ENCODE peak calls at places on chromosomes 3 and 15, in five cellular contexts. One of them, this sample, is unnamed.

GRCh38 chr3:69784854-69785523 is 45.7 kb downstream of the MITF start:
- DNase-seq in fibroblast of lung: peak
- DNase-seq in IMR-90: peak
- DNase-seq in upper lobe of right lung: peak
- DNase-seq in cardiac muscle cell: peak
- DNase-seq in this sample: no peak

GRCh38 chr3:159322322-159322939 is 520.6 kb downstream of the MFSD1 start:
- DNase-seq in fibroblast of lung: peak
- DNase-seq in IMR-90: peak
- DNase-seq in upper lobe of right lung: peak
- DNase-seq in cardiac muscle cell: peak
- DNase-seq in this sample: peak

GRCh38 chr15:101070502-101071273 is 151.5 kb downstream of the LRRK1 start:
- DNase-seq in fibroblast of lung: peak
- DNase-seq in IMR-90: peak
- DNase-seq in upper lobe of right lung: no peak
- DNase-seq in cardiac muscle cell: no peak
- DNase-seq in this sample: no peak

GRCh38 chr3:30324587-30324986 is 281.8 kb upstream of the TGFBR2 start:
- DNase-seq in fibroblast of lung: no peak
- DNase-seq in IMR-90: no peak
- DNase-seq in upper lobe of right lung: no peak
- DNase-seq in cardiac muscle cell: no peak
- DNase-seq in this sample: no peak

GRCh38 chr3:20083953-20084352 is 43.7 kb downstream of the KAT2B start:
- DNase-seq in fibroblast of lung: no peak
- DNase-seq in IMR-90: no peak
- DNase-seq in upper lobe of right lung: no peak
- DNase-seq in cardiac muscle cell: no peak
- DNase-seq in this sample: no peak

GRCh38 chr15:32993285-32993684 is 201.2 kb downstream of the FMN1 start:
- DNase-seq in fibroblast of lung: peak
- DNase-seq in IMR-90: no peak
- DNase-seq in upper lobe of right lung: no peak
- DNase-seq in cardiac muscle cell: peak
- DNase-seq in this sample: no peak

GRCh38 chr3:124119056-124119721 is 127.3 kb upstream of the ROPN1 start:
- DNase-seq in fibroblast of lung: peak
- DNase-seq in IMR-90: peak
- DNase-seq in upper lobe of right lung: no peak
- DNase-seq in cardiac muscle cell: no peak
- DNase-seq in this sample: no peak

GRCh38 chr15:64163662-64164362 is 990 bp upstream of the PPIB start:
- DNase-seq in fibroblast of lung: no peak
- DNase-seq in IMR-90: no peak
- DNase-seq in upper lobe of right lung: no peak
- DNase-seq in cardiac muscle cell: no peak
- DNase-seq in this sample: no peak

GRCh38 chr3:22685598-22685997 is 517.5 kb upstream of the UBE2E2 start:
- DNase-seq in fibroblast of lung: peak
- DNase-seq in IMR-90: no peak
- DNase-seq in upper lobe of right lung: no peak
- DNase-seq in cardiac muscle cell: no peak
- DNase-seq in this sample: no peak

GRCh38 chr15:62988701-62989100 is 53.8 kb upstream of the TPM1 start:
- DNase-seq in fibroblast of lung: no peak
- DNase-seq in IMR-90: no peak
- DNase-seq in upper lobe of right lung: no peak
- DNase-seq in cardiac muscle cell: no peak
- DNase-seq in this sample: no peak

GRCh38 chr15:86624261-86625036 is 544.8 kb downstream of the AGBL1 start:
- DNase-seq in fibroblast of lung: peak
- DNase-seq in IMR-90: peak
- DNase-seq in upper lobe of right lung: no peak
- DNase-seq in cardiac muscle cell: peak
- DNase-seq in this sample: no peak

GRCh38 chr3:100454684-100455083 is 37.7 kb upstream of the TMEM45A start:
- DNase-seq in fibroblast of lung: no peak
- DNase-seq in IMR-90: no peak
- DNase-seq in upper lobe of right lung: no peak
- DNase-seq in cardiac muscle cell: peak
- DNase-seq in this sample: no peak

GRCh38 chr3:177447938-177448337 is 250.7 kb upstream of the TBL1XR1 start:
- DNase-seq in fibroblast of lung: no peak
- DNase-seq in IMR-90: no peak
- DNase-seq in upper lobe of right lung: peak
- DNase-seq in cardiac muscle cell: no peak
- DNase-seq in this sample: no peak

GRCh38 chr3:175224051-175224450 is 364.9 kb downstream of the NAALADL2 start:
- DNase-seq in fibroblast of lung: no peak
- DNase-seq in IMR-90: no peak
- DNase-seq in upper lobe of right lung: no peak
- DNase-seq in cardiac muscle cell: no peak
- DNase-seq in this sample: no peak

GRCh38 chr3:188594137-188594536 is 440.2 kb downstream of the LPP start:
- DNase-seq in fibroblast of lung: peak
- DNase-seq in IMR-90: peak
- DNase-seq in upper lobe of right lung: no peak
- DNase-seq in cardiac muscle cell: no peak
- DNase-seq in this sample: no peak

GRCh38 chr3:81005992-81006391 is 755.5 kb downstream of the GBE1 start:
- DNase-seq in fibroblast of lung: no peak
- DNase-seq in IMR-90: no peak
- DNase-seq in upper lobe of right lung: no peak
- DNase-seq in cardiac muscle cell: peak
- DNase-seq in this sample: no peak

GRCh38 chr15:57943766-57944165 is 121.7 kb downstream of the ALDH1A2 start:
- DNase-seq in fibroblast of lung: no peak
- DNase-seq in IMR-90: no peak
- DNase-seq in upper lobe of right lung: no peak
- DNase-seq in cardiac muscle cell: no peak
- DNase-seq in this sample: no peak

GRCh38 chr3:100297784-100298183 is 36.8 kb upstream of the NIT2 start:
- DNase-seq in fibroblast of lung: no peak
- DNase-seq in IMR-90: peak
- DNase-seq in upper lobe of right lung: no peak
- DNase-seq in cardiac muscle cell: no peak
- DNase-seq in this sample: no peak

GRCh38 chr3:177196473-177197040 is 725 bp downstream of the TBL1XR1 start:
- DNase-seq in fibroblast of lung: peak
- DNase-seq in IMR-90: peak
- DNase-seq in upper lobe of right lung: peak
- DNase-seq in cardiac muscle cell: peak
- DNase-seq in this sample: peak

GRCh38 chr3:40593351-40593750 is 68.6 kb downstream of the ZNF621 start:
- DNase-seq in fibroblast of lung: no peak
- DNase-seq in IMR-90: no peak
- DNase-seq in upper lobe of right lung: no peak
- DNase-seq in cardiac muscle cell: no peak
- DNase-seq in this sample: no peak

GRCh38 chr15:80559320-80559693 is 135.8 kb upstream of the ABHD17C start:
- DNase-seq in fibroblast of lung: no peak
- DNase-seq in IMR-90: no peak
- DNase-seq in upper lobe of right lung: peak
- DNase-seq in cardiac muscle cell: peak
- DNase-seq in this sample: no peak

GRCh38 chr15:80557441-80558234 is 137.5 kb upstream of the ABHD17C start:
- DNase-seq in fibroblast of lung: no peak
- DNase-seq in IMR-90: no peak
- DNase-seq in upper lobe of right lung: no peak
- DNase-seq in cardiac muscle cell: no peak
- DNase-seq in this sample: no peak

GRCh38 chr15:80560601-80561025 is 134.5 kb upstream of the ABHD17C start:
- DNase-seq in fibroblast of lung: no peak
- DNase-seq in IMR-90: no peak
- DNase-seq in upper lobe of right lung: peak
- DNase-seq in cardiac muscle cell: no peak
- DNase-seq in this sample: no peak

GRCh38 chr15:80559761-80560160 is 135.3 kb upstream of the ABHD17C start:
- DNase-seq in fibroblast of lung: no peak
- DNase-seq in IMR-90: no peak
- DNase-seq in upper lobe of right lung: no peak
- DNase-seq in cardiac muscle cell: peak
- DNase-seq in this sample: no peak

GRCh38 chr15:80558631-80559319 is 136.3 kb upstream of the ABHD17C start:
- DNase-seq in fibroblast of lung: no peak
- DNase-seq in IMR-90: no peak
- DNase-seq in upper lobe of right lung: no peak
- DNase-seq in cardiac muscle cell: no peak
- DNase-seq in this sample: no peak
- H3K27ac ChIP-seq in fibroblast of lung: no peak
- H3K27ac ChIP-seq in IMR-90: no peak
- H3K27ac ChIP-seq in upper lobe of right lung: peak
- H3K27ac ChIP-seq in cardiac muscle cell: no peak
- H3K27ac ChIP-seq in this sample: no peak

GRCh38 chr3:170493712-170494182 is 75.1 kb downstream of the CLDN11 start:
- DNase-seq in fibroblast of lung: peak
- DNase-seq in IMR-90: peak
- DNase-seq in upper lobe of right lung: no peak
- DNase-seq in cardiac muscle cell: no peak
- DNase-seq in this sample: no peak
- H3K27ac ChIP-seq in fibroblast of lung: no peak
- H3K27ac ChIP-seq in IMR-90: no peak
- H3K27ac ChIP-seq in upper lobe of right lung: no peak
- H3K27ac ChIP-seq in cardiac muscle cell: no peak
- H3K27ac ChIP-seq in this sample: peak

DNA sequence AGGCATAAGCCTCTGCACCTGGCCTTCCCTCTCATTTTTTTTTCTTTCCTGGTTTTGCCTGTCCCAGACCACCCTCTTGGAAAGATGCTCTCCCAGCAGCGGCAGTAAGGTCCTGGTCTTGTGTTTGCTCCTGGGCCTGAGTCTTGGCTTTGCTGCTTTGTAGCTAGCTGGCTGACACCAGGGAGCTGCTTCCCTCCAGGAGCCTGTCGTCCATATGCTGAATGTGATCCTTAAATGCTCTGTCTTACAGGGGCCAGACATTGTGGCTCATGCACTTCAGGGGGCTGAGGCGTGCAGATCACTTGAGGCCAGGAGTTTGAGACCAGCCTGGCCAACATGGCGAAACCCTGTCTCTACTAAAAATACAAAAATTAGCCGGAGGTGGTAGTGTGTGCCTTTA is 17.2 kb downstream of the FLNB start:
- DNase-seq in fibroblast of lung: no peak
- DNase-seq in IMR-90: no peak
- DNase-seq in upper lobe of right lung: no peak
- DNase-seq in cardiac muscle cell: no peak
- DNase-seq in this sample: no peak
- H3K27ac ChIP-seq in fibroblast of lung: no peak
- H3K27ac ChIP-seq in IMR-90: no peak
- H3K27ac ChIP-seq in upper lobe of right lung: peak
- H3K27ac ChIP-seq in cardiac muscle cell: no peak
- H3K27ac ChIP-seq in this sample: no peak

GRCh38 chr3:11534783-11535081 is 109.0 kb downstream of the VGLL4 start:
- DNase-seq in fibroblast of lung: no peak
- DNase-seq in IMR-90: no peak
- DNase-seq in upper lobe of right lung: no peak
- DNase-seq in cardiac muscle cell: no peak
- DNase-seq in this sample: no peak
- H3K27ac ChIP-seq in fibroblast of lung: no peak
- H3K27ac ChIP-seq in IMR-90: no peak
- H3K27ac ChIP-seq in upper lobe of right lung: no peak
- H3K27ac ChIP-seq in cardiac muscle cell: no peak
- H3K27ac ChIP-seq in this sample: no peak

GRCh38 chr15:88497109-88497761 is 29.7 kb downstream of the MRPS11 start:
- DNase-seq in fibroblast of lung: no peak
- DNase-seq in IMR-90: no peak
- DNase-seq in upper lobe of right lung: no peak
- DNase-seq in cardiac muscle cell: no peak
- DNase-seq in this sample: no peak
- H3K27ac ChIP-seq in fibroblast of lung: no peak
- H3K27ac ChIP-seq in IMR-90: no peak
- H3K27ac ChIP-seq in upper lobe of right lung: no peak
- H3K27ac ChIP-seq in cardiac muscle cell: no peak
- H3K27ac ChIP-seq in this sample: no peak

DNA sequence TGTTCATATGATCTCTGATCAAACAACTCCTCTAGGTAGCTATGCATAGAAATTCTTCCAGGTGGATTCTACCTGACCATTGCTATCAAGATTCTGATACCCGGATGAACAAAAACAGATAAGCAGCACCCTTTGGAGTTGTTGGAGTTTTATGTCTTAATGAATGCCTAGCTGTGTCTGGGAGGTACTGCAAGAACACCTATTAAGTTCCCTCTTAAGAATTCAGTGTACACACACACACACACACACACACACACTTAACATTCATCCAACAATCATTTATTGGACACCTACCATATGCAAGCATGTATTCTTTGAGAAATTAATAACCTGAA is 58.1 kb upstream of the FNDC3B start:
- DNase-seq in fibroblast of lung: no peak
- DNase-seq in IMR-90: no peak
- DNase-seq in upper lobe of right lung: no peak
- DNase-seq in cardiac muscle cell: no peak
- DNase-seq in this sample: no peak
- H3K27ac ChIP-seq in fibroblast of lung: no peak
- H3K27ac ChIP-seq in IMR-90: no peak
- H3K27ac ChIP-seq in upper lobe of right lung: no peak
- H3K27ac ChIP-seq in cardiac muscle cell: no peak
- H3K27ac ChIP-seq in this sample: no peak

GRCh38 chr3:129616291-129616690 is 9.8 kb upstream of the PLXND1 start:
- DNase-seq in fibroblast of lung: no peak
- DNase-seq in IMR-90: no peak
- DNase-seq in upper lobe of right lung: no peak
- DNase-seq in cardiac muscle cell: no peak
- DNase-seq in this sample: no peak

GRCh38 chr3:129614435-129614834 is 8.0 kb upstream of the PLXND1 start:
- DNase-seq in fibroblast of lung: no peak
- DNase-seq in IMR-90: no peak
- DNase-seq in upper lobe of right lung: no peak
- DNase-seq in cardiac muscle cell: no peak
- DNase-seq in this sample: no peak

GRCh38 chr3:129614927-129615363 is 8.5 kb upstream of the PLXND1 start:
- DNase-seq in fibroblast of lung: no peak
- DNase-seq in IMR-90: no peak
- DNase-seq in upper lobe of right lung: peak
- DNase-seq in cardiac muscle cell: no peak
- DNase-seq in this sample: peak

GRCh38 chr3:129616713-129617112 is 10.2 kb upstream of the PLXND1 start:
- DNase-seq in fibroblast of lung: peak
- DNase-seq in IMR-90: peak
- DNase-seq in upper lobe of right lung: no peak
- DNase-seq in cardiac muscle cell: no peak
- DNase-seq in this sample: no peak

DNA sequence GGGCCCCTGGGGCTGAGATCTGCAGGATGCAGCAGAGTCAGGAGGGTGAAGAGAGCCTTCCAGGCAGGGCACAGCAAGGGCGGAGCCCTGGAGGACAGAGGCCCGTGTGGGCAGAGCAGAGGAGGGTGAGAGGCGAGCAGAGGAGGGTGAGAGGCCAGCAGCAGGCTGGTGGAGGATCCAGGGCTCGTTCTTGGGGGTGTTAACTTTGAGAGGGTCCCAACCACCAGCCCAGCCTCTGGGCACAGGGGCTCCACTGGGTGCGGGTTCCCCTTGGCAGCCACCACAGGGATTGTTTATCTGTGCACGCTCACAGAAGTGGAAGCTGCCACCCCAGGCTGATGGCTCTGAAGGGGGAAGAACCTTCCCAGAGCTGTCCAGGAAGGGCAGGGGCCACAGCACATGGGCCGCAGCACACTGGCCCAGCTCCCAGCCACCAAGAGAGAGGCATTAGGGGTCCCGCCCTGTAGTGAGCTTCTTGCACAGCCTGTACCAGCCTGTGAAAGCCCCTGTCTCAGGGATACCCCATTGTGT is 9.3 kb upstream of the PLXND1 start:
- DNase-seq in fibroblast of lung: no peak
- DNase-seq in IMR-90: no peak
- DNase-seq in upper lobe of right lung: peak
- DNase-seq in cardiac muscle cell: no peak
- DNase-seq in this sample: no peak
- H3K27ac ChIP-seq in fibroblast of lung: no peak
- H3K27ac ChIP-seq in IMR-90: no peak
- H3K27ac ChIP-seq in upper lobe of right lung: peak
- H3K27ac ChIP-seq in cardiac muscle cell: no peak
- H3K27ac ChIP-seq in this sample: no peak